ENCODE peak calls at places on chromosomes 7 and 10, in ten cellular contexts. Z is hepatocyte, Q is AG10803, S is fibroblast of mammary gland, L is esophagus squamous epithelium, G is AG04450, W is breast epithelium, V is astrocyte of the spinal cord, M is thoracic aorta, F is bronchial epithelial cell. B is an unnamed sample.
A peak's percentile ranks its signal among the peaks of the same experiment; 100 is the strongest.

GRCh38 chr10:4678951-4679671 is 146.9 kb upstream of the AKR1E2 start:
- DNase-seq in V (no peak), Q (no peak), Z (no peak), F (no peak), L (no peak), S (no peak), M (no peak), G (no peak), W (no peak), B (no peak)

GRCh38 chr10:70513848-70514309 is 35.3 kb downstream of the PALD1 start:
- DNase-seq in W (no peak), F (no peak), V (no peak), G (no peak), S (no peak), L (no peak), Q (no peak), Z (no peak), M (no peak), B (no peak)

GRCh38 chr7:65951837-65952578 is 30.0 kb downstream of the GUSB start:
- DNase-seq in V (no peak), S (peak; percentile 9), F (peak; percentile 78), Q (no peak), G (no peak), Z (no peak), L (no peak), W (no peak), M (no peak), B (peak; percentile 79)

GRCh38 chr7:151672706-151673105 is 153.0 kb upstream of the RHEB start:
- DNase-seq in W (no peak), Q (no peak), S (no peak), Z (no peak), L (no peak), G (no peak), M (no peak), F (no peak), V (no peak), B (no peak)

GRCh38 chr7:29892231-29892630 is 85.9 kb downstream of the WIPF3 start:
- DNase-seq in M (no peak), G (no peak), F (no peak), L (no peak), Q (no peak), V (no peak), W (no peak), Z (no peak), S (no peak), B (no peak)

GRCh38 chr10:21527634-21528451 is 2.4 kb upstream of the SKIDA1 start:
- DNase-seq in V (peak; percentile 84), G (no peak), F (peak; percentile 51), S (peak; percentile 58), W (no peak), Z (no peak), Q (peak; percentile 64), L (no peak), M (no peak), B (no peak)

GRCh38 chr10:114684085-114684821 is 26.2 kb upstream of the ABLIM1 start:
- DNase-seq in W (no peak), L (no peak), Z (peak; percentile 80), M (no peak), G (no peak), Q (peak; percentile 62), S (peak; percentile 16), V (peak; percentile 58), F (peak; percentile 37), B (peak; percentile 64)

GRCh38 chr10:92993671-92994304 is 66.8 kb upstream of the CYP26C1 start:
- DNase-seq in M (no peak), S (no peak), L (no peak), Q (no peak), V (no peak), F (no peak), W (no peak), G (no peak), Z (no peak), B (no peak)

GRCh38 chr10:22436526-22436892 is 91.2 kb downstream of the SPAG6 start:
- DNase-seq in W (no peak), G (no peak), S (no peak), F (no peak), L (no peak), M (no peak), Q (no peak), Z (no peak), V (no peak), B (no peak)

GRCh38 chr10:132538790-132539421 is 1.3 kb downstream of the INPP5A start:
- DNase-seq in W (no peak), S (no peak), L (no peak), V (no peak), M (no peak), Z (no peak), Q (no peak), G (no peak), F (no peak), B (no peak)

DNA sequence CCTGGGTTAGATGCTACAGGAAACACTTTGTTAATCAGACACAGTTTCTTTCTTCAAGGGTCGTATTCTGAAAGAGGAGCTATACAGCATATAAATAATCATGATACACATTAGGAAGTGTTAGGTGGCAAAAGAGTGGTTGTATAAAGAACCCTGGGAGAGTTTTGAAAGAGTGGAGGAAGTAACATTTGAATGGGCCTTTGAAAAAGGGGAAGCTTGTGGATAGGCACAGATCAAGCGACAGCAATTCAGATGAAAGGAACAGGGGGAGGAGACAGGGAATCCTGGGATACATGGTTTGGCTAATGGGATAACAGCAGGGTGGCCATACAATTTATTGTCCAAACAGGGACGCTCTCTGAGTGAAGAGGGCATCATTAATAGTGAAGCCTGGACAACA is 76.1 kb downstream of the ICA1 start:
- DNase-seq in Z (no peak), F (no peak), S (no peak), Q (no peak), L (no peak), W (no peak), G (no peak), V (no peak), M (no peak), B (no peak)
- H3K4me3 ChIP-seq in Z (no peak overlapping the region), F (no peak overlapping the region), S (no peak overlapping the region), Q (no peak overlapping the region), L (no peak overlapping the region), W (no peak overlapping the region), G (no peak overlapping the region), V (no peak overlapping the region), M (no peak overlapping the region), B (no peak overlapping the region)

GRCh38 chr7:138625084-138625848 is 75.9 kb downstream of the SVOPL start:
- DNase-seq in F (no peak), Z (no peak), Q (no peak), V (no peak), G (no peak), W (no peak), L (no peak), M (no peak), S (no peak), B (no peak)
- H3K4me3 ChIP-seq in F (no peak overlapping the region), Z (no peak overlapping the region), Q (no peak overlapping the region), V (no peak overlapping the region), G (no peak overlapping the region), W (no peak overlapping the region), L (no peak overlapping the region), M (no peak overlapping the region), S (no peak overlapping the region), B (no peak overlapping the region)

GRCh38 chr7:155560196-155560595 is 13.8 kb upstream of the CNPY1 start:
- DNase-seq in V (no peak), F (no peak), Z (no peak), Q (no peak), G (no peak), M (no peak), W (no peak), L (no peak), S (no peak), B (no peak)

GRCh38 chr7:155558961-155559360 is 12.6 kb upstream of the CNPY1 start:
- DNase-seq in Q (no peak), L (no peak), G (no peak), Z (no peak), M (no peak), W (no peak), S (no peak), F (no peak), V (no peak), B (no peak)

GRCh38 chr7:155560982-155561686 is 14.8 kb upstream of the CNPY1 start:
- DNase-seq in Z (no peak), G (no peak), V (no peak), S (no peak), W (no peak), Q (peak; percentile 8), M (no peak), F (peak; percentile 43), L (no peak), B (peak; percentile 21)

GRCh38 chr7:155558351-155558750 is 12.0 kb upstream of the CNPY1 start:
- DNase-seq in Q (no peak), F (no peak), W (no peak), S (no peak), L (no peak), G (no peak), Z (no peak), V (no peak), M (no peak), B (no peak)

DNA sequence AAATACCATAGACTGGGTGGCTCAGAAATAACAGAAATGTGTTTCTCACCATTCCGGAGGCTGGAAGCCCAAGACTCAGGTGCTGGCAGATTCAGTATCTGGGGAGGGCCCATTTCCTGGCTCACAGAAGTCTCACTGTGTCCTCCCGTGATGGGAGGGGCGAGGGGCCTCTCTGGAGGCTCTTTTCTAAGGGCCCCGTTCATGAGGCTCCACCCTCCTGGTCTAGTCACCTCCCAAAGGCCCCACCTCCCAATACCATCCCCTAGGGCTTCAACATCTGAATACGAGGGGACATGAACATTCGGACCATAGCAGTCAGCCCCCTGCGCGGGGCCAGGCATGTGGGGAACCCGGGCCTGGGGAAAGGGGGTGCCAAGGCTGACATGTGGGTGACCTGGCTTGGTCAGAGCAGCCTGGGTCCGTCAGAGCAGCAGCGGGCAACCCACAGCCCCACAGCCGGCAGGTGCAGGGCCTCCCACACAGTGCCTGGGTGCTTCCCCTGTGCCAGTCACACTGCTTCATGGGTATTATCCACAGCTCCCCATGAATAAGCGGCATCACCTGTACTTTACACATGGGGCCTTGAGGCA is 13.3 kb upstream of the CNPY1 start:
- DNase-seq in G (no peak), M (no peak), V (no peak), F (no peak), Q (no peak), L (no peak), Z (no peak), W (no peak), S (no peak), B (no peak)
- H3K4me3 ChIP-seq in G (no peak overlapping the region), M (no peak overlapping the region), V (no peak overlapping the region), F (no peak overlapping the region), Q (no peak overlapping the region), L (no peak overlapping the region), Z (no peak overlapping the region), W (no peak overlapping the region), S (no peak overlapping the region), B (no peak overlapping the region)

DNA sequence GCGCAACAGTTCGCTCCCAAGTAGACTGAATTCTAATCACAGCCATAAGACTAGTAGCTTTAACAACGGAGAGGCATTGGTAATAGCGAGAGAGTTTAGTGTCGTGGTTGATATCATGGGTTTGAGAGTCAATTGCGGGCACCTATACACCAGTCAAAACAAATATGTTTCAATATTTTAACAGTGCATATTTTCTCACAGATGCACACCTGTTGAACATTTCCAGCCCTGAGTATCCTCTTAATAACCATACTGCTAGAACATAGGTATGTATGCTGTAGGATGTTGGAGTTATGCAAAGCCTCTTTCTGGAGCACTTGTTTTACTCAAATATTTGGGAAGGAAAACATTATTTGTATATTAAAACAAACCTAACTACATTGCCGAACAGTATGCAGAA is 92.9 kb downstream of the FAM107B start:
- DNase-seq in M (no peak), Z (no peak), Q (no peak), F (no peak), S (no peak), G (no peak), V (no peak), L (no peak), W (no peak), B (no peak)
- H3K4me3 ChIP-seq in M (no peak overlapping the region), Z (no peak overlapping the region), Q (no peak overlapping the region), F (no peak overlapping the region), S (no peak overlapping the region), G (no peak overlapping the region), V (no peak overlapping the region), L (no peak overlapping the region), W (no peak overlapping the region), B (no peak overlapping the region)